ENCODE peak calls at places on chromosome 21, in four cellular contexts. I is GM23248, R is transverse colon, X is cardiac muscle cell. U is an unnamed sample.

GRCh38 chr21:31848339-31848985 is 24.4 kb upstream of the HUNK start:
- DNase-seq in X (no peak), R (no peak), I (no peak), U (no peak)

GRCh38 chr21:28419110-28419509 is 573.6 kb downstream of the LTN1 start:
- DNase-seq in R (no peak), X (no peak), I (peak; percentile 19), U (no peak)

GRCh38 chr21:46114963-46115362 is 17.1 kb downstream of the COL6A2 start:
- DNase-seq in X (no peak), I (no peak), R (no peak), U (no peak)

GRCh38 chr21:36321325-36322082 is 1.5 kb downstream of the MORC3 start:
- DNase-seq in I (peak; percentile 54), R (no peak), X (peak; percentile 23), U (no peak)

GRCh38 chr21:31284797-31285397 is 59.2 kb downstream of the TIAM1 start:
- DNase-seq in X (no peak), R (no peak), I (peak; percentile 44), U (no peak)

GRCh38 chr21:36861595-36861883 is 104.9 kb downstream of the HLCS start:
- DNase-seq in R (no peak), X (no peak), I (no peak), U (no peak)

GRCh38 chr21:36446296-36446695 is 33.6 kb downstream of the CLDN14 start:
- DNase-seq in I (no peak), X (no peak), R (no peak), U (no peak)

GRCh38 chr21:25625036-25625435 is 14.0 kb upstream of the JAM2 start:
- DNase-seq in I (no peak), R (no peak), X (no peak), U (no peak)

GRCh38 chr21:37532868-37533780 is 166.6 kb downstream of the DYRK1A start:
- DNase-seq in R (no peak), X (no peak), I (peak; percentile 23), U (no peak)

GRCh38 chr21:37130971-37131370 is 57.9 kb downstream of the TTC3 start:
- DNase-seq in X (no peak), I (no peak), R (no peak), U (no peak)

GRCh38 chr21:21688877-21689276 is 690.7 kb downstream of the NCAM2 start:
- DNase-seq in X (peak; percentile 46), I (peak; percentile 53), R (no peak), U (peak; percentile 65)

GRCh38 chr21:40471103-40471502 is 375.9 kb downstream of the DSCAM start:
- DNase-seq in X (no peak), R (no peak), I (no peak), U (peak; percentile 70)

GRCh38 chr21:31732891-31733520 is 1.1 kb upstream of the SCAF4 start:
- DNase-seq in I (peak; percentile 41), X (no peak), R (peak; percentile 20), U (no peak)

GRCh38 chr21:46304437-46304836 is 18.3 kb downstream of the YBEY start:
- DNase-seq in I (no peak), X (no peak), R (no peak), U (no peak)

GRCh38 chr21:43355196-43355924 is 71.6 kb downstream of the SIK1 start:
- DNase-seq in I (no peak), X (no peak), R (no peak), U (no peak)

GRCh38 chr21:45957986-45958610 is 23.5 kb upstream of the COL6A1 start:
- DNase-seq in R (no peak), I (peak; percentile 95), X (no peak), U (no peak)

DNA sequence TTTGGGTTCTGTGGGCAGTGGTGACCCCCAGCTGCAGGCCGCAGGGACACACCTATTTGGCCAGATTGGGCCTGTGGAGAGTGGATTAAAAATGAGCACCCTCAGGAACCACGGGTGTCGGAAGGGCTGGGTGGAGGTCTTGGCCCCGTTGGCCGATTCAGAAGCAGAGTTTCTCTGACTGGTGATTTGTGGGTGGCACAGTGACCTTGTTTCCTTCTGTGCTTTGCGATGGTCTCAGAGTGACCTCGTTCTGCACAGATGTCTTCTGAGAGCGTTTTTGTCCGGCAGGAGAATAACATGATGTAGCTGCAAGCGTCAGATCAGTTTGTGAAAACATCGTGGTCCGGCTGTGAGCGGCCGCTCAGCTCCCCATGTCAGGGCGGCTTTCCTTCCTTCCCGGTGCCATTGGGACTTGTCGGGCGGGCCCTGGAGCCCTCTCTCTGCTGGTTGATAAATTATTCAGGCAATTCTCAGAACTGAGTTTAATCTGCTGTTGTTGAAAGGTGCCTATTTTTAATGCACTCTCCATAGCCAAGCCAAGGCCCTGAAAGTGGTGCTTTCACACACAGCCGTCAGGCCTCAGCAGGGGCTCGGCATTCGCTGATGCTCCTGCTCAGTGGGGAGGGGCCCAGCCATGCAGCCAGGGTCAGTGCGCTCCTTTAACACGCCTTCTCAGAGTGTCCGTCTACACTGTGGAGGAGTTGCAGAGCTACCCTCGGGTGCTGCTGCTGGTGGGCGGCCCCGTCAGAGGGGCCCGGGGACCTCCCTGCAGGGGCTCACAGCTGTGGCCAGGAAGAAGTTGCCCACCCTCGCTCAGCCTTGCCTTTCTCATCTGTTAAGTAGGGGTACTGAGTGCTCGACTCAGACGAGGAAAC is 26.8 kb downstream of the TRPM2 start:
- DNase-seq in X (no peak), R (no peak), I (no peak), U (no peak)
- H3K27ac ChIP-seq in X (no peak overlapping the region), R (no peak overlapping the region), I (no peak overlapping the region), U (no peak overlapping the region)

GRCh38 chr21:41786521-41786987 is 19.7 kb upstream of the RIPK4 start:
- DNase-seq in I (peak; percentile 93), X (no peak), R (no peak), U (no peak)
- H3K4me3 ChIP-seq in I (peak overlapping the region; percentile 31), X (no peak overlapping the region), R (no peak overlapping the region), U (no peak overlapping the region)

GRCh38 chr21:16842716-16843115 is 670.1 kb upstream of the CXADR start:
- DNase-seq in R (no peak), I (peak; percentile 32), X (no peak), U (no peak)
- H3K27ac ChIP-seq in R (no peak overlapping the region), I (no peak overlapping the region), X (no peak overlapping the region), U (no peak overlapping the region)

GRCh38 chr21:22961248-22961647 is 1963.0 kb downstream of the NCAM2 start:
- DNase-seq in R (no peak), I (no peak), X (no peak), U (peak; percentile 93)
- H3K4me3 ChIP-seq in R (no peak overlapping the region), I (no peak overlapping the region), X (no peak overlapping the region), U (no peak overlapping the region)

GRCh38 chr21:34850166-34850695 is 181.4 kb downstream of the CLIC6 start:
- DNase-seq in I (no peak), X (no peak), R (no peak), U (no peak)
- H3K27ac ChIP-seq in I (peak overlapping the region; percentile 12), X (no peak overlapping the region), R (no peak overlapping the region), U (no peak overlapping the region)

DNA sequence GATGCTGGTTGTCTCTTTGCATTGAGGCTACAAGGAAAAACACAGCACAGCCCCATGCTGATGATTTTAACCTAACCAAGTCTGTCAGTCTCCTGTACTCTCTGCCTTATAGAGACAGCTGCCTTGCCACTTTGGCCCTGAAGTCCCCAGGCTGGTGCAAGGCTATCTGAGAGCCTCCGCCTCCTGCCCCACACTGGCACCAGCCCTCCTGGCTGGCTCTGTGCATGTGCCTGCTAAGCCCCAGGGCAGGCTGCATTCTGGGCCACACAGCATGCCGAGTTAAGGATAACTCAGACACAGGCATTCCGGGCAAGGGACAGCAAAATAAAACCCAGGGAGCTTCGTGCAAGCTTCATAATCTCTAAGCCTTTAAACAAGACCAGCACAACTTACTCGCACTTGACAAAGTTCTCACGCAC is 910 bp downstream of the RUNX1 start:
- DNase-seq in I (peak; percentile 36), R (no peak), X (no peak), U (peak; percentile 66)
- H3K4me3 ChIP-seq in I (peak overlapping the region; percentile 47), R (peak overlapping the region; percentile 14), X (no peak overlapping the region), U (peak overlapping the region; percentile 45)

GRCh38 chr21:38766987-38767722 is 38.6 kb upstream of the ETS2 start:
- DNase-seq in I (no peak), R (peak; percentile 42), X (no peak), U (peak; percentile 99)

GRCh38 chr21:38768385-38769071 is 37.2 kb upstream of the ETS2 start:
- DNase-seq in R (no peak), X (no peak), I (peak; percentile 87), U (no peak)

GRCh38 chr21:38771536-38771935 is 34.2 kb upstream of the ETS2 start:
- DNase-seq in R (no peak), I (no peak), X (no peak), U (no peak)

GRCh38 chr21:38770660-38771059 is 35.1 kb upstream of the ETS2 start:
- DNase-seq in X (no peak), R (no peak), I (no peak), U (no peak)

DNA sequence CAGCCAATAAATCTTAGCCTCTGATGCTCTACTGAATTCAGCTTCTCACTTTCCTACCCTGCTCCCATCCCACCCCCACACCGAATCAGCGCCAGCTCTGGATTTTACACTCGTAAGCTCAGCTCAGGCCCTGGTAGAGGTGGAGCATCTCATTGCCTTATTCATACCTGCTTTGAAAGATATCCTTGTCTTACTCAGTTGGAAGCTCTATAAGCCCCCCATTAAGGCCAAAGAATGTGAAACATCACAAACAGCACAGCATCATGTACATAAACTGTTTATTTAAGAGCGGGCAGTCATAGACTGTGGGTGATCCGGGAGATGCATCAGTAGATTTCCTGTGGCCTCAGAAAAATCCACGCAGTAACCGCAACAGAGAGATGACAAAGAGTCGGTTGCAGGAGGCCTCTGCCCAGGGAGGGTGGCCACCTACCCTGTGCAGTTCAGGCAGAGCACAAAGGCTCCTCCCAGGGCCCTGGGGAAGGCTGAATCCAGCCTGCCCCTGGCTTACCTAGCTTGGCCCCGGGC is 36.4 kb upstream of the ETS2 start:
- DNase-seq in R (no peak), X (no peak), I (peak; percentile 71), U (no peak)
- H3K27ac ChIP-seq in R (peak overlapping the region; percentile 75), X (no peak overlapping the region), I (peak overlapping the region; percentile 65), U (no peak overlapping the region)

DNA sequence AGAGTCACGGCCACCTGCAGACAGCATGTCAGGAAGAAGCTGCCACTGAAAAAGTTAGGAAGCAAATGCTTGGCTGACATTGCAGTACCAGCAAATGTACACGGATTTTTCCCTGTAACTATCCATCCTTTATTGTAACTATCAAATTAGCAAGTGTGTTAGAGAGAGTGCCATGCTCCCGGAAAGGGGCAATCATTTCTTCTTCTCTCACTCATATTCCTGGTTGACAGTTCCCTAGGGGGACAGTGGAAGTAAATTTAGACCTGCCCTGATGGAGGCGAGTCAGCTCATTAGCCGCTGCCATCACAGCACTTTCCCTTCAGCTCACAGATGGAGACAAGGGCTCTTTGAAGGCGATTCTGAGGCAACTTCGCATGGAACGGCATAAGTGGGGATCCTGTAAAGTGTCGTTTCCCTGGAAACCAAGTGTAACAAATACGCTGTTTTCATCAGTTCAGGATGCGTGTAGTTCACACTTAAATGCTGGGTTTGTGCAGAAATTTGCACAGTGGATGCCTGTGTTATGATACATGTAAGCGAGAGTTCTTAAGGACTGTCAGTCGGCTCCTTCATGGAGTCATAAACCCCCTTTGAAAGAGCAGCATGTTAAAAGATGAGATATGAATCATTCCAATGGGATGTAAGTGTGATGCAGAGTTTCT is 114.5 kb upstream of the TMPRSS15 start:
- DNase-seq in R (no peak), I (no peak), X (no peak), U (no peak)
- H3K4me3 ChIP-seq in R (no peak overlapping the region), I (no peak overlapping the region), X (no peak overlapping the region), U (no peak overlapping the region)